ENCODE peak calls at places on chromosomes 4 and X, in five cellular contexts. M is body of pancreas, C is cardiac muscle cell, Q is colonic mucosa, T is upper lobe of left lung. H is an unnamed sample.
A peak's percentile ranks its signal among the peaks of the same experiment; 100 is the strongest.

GRCh38 chrX:150062292-150063137 is 124.2 kb upstream of the EOLA2 start:
- DNase-seq in T (peak; percentile 33), C (no peak), M (no peak), Q (peak; percentile 20), H (no peak)

GRCh38 chrX:119417842-119418241 is 18.7 kb downstream of the SLC25A43 start:
- DNase-seq in M (no peak), C (no peak), T (no peak), Q (no peak), H (no peak)

GRCh38 chr4:153616005-153616555 is 68.0 kb upstream of the TLR2 start:
- DNase-seq in T (no peak), C (no peak), Q (no peak), M (no peak), H (no peak)

GRCh38 chrX:13752141-13752540 is 17.6 kb downstream of the OFD1 start:
- DNase-seq in M (no peak), C (no peak), Q (no peak), T (no peak), H (no peak)

GRCh38 chr4:34516524-34516923 is 1727.8 kb downstream of the ARAP2 start:
- DNase-seq in C (no peak), T (no peak), M (no peak), Q (no peak), H (no peak)

GRCh38 chr4:176340871-176341685 is 21.3 kb downstream of the SPCS3 start:
- DNase-seq in C (peak; percentile 52), M (no peak), Q (no peak), T (no peak), H (no peak)

GRCh38 chr4:159107203-159107921 is 4.5 kb downstream of the RAPGEF2 start:
- DNase-seq in T (no peak), C (no peak), M (no peak), Q (no peak), H (no peak)

GRCh38 chrX:9318761-9319160 is 146.1 kb upstream of the TBL1X start:
- DNase-seq in Q (no peak), C (no peak), T (no peak), M (no peak), H (no peak)

GRCh38 chr4:169109276-169109675 is 99.2 kb upstream of the CBR4 start:
- DNase-seq in M (no peak), Q (no peak), C (no peak), T (no peak), H (no peak)

GRCh38 chr4:137635108-137635507 is 102.8 kb upstream of the PCDH18 start:
- DNase-seq in C (no peak), M (no peak), Q (no peak), T (no peak), H (no peak)

GRCh38 chrX:125894947-125895346 is 271.1 kb downstream of the DCAF12L2 start:
- DNase-seq in C (no peak), Q (no peak), T (no peak), M (no peak), H (no peak)

GRCh38 chr4:56744030-56744429 is 62.9 kb upstream of the HOPX start:
- DNase-seq in T (no peak), M (no peak), C (no peak), Q (no peak), H (no peak)

GRCh38 chrX:153400146-153401132 is 711 bp downstream of the PNMA6E start:
- DNase-seq in C (peak; percentile 52), M (no peak), T (peak; percentile 36), Q (no peak), H (no peak)

GRCh38 chr4:6472387-6473263 is at the start of gene PPP2R2C:
- DNase-seq in Q (peak; percentile 14), M (no peak), C (peak; percentile 41), T (no peak), H (peak; percentile 38)

GRCh38 chrX:109847257-109848187 is 114.5 kb upstream of the ACSL4 start:
- DNase-seq in Q (no peak), M (no peak), C (no peak), T (peak; percentile 30), H (no peak)

GRCh38 chrX:4322916-4323315 is 609.5 kb upstream of the PRKX start:
- DNase-seq in M (no peak), Q (no peak), C (no peak), T (no peak), H (no peak)

GRCh38 chr4:54384563-54384962 is 155.5 kb downstream of the PDGFRA start:
- DNase-seq in Q (peak; percentile 38), C (peak; percentile 27), T (no peak), M (peak; percentile 13), H (no peak)

GRCh38 chr4:111748157-111748556 is 397.1 kb upstream of the FAM241A start:
- DNase-seq in Q (no peak), C (no peak), T (no peak), M (no peak), H (no peak)

GRCh38 chrX:115972717-115973116 is 197.8 kb upstream of the AGTR2 start:
- DNase-seq in T (no peak), C (peak; percentile 33), M (no peak), Q (no peak), H (no peak)

GRCh38 chrX:1390621-1391369 is 1.1 kb downstream of the SLC25A6 start:
- DNase-seq in T (peak; percentile 20), C (no peak), M (no peak), Q (no peak), H (no peak)

DNA sequence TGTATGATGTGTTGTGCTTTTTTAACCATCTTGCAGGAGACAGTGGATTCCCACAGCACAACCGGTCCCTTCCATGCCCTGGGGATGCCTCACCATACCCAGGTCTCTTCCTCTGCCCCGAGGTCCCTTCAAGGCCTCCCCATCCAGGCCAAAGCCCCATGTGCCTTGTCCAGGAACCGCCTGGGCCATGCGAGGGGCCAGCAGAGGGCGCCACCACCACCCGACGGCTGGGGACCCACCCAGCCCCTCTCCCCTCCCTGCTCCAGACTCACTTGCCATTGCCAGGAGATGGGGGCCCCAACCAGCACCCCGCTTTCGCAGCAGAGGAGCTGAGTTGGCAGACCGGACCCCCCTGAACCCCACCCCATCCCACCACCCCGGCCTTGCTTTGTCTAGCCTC is 485.5 kb downstream of the TRAM1L1 start:
- DNase-seq in M (no peak), C (no peak), T (no peak), Q (no peak), H (no peak)
- TF ChIP-seq CTCF in M (no peak), C (no peak), T (no peak), Q (no peak), H (no peak)

GRCh38 chrX:71285929-71286328 is 2.5 kb downstream of the NONO start:
- DNase-seq in T (no peak), C (no peak), M (no peak), Q (no peak), H (no peak)

GRCh38 chrX:71282514-71283408 is 674 bp upstream of the NONO start:
- DNase-seq in Q (no peak), C (no peak), T (no peak), M (no peak), H (no peak)

GRCh38 chrX:71283409-71284143 is at the start of gene NONO:
- DNase-seq in M (peak; percentile 92), Q (peak; percentile 93), T (peak; percentile 87), C (peak; percentile 95), H (peak; percentile 60)
- TF ChIP-seq CTCF in M (no peak), Q (no peak), T (no peak), C (peak; percentile 15), H (no peak)

GRCh38 chr4:82429728-82430192 is 502 bp downstream of the HNRNPDL start:
- DNase-seq in M (no peak), T (no peak), Q (peak; percentile 68), C (peak; percentile 65), H (no peak)
- TF ChIP-seq CTCF in M (peak; percentile 5), T (no peak), Q (no peak), C (no peak), H (peak; percentile 42)

GRCh38 chrX:148133099-148133725 is 152.1 kb downstream of the FMR1NB start:
- DNase-seq in M (no peak), Q (no peak), T (no peak), C (no peak), H (no peak)
- TF ChIP-seq CTCF in M (peak; percentile 23), Q (no peak), T (no peak), C (no peak), H (no peak)

H was measured in mesothelial cell of epicardium.